ENCODE peak calls at places on chromosomes 12 and 14, in five cellular contexts. One of them, this sample, is unnamed. For H3K9me3, the result is how much of the 10 kb centered on the place peaks cover.

GRCh38 chr12:122072031-122072970 is 6.3 kb upstream of the MLXIP start:
- DNase-seq in MM.1S: no peak
- DNase-seq in mesenchymal stem cell: peak
- DNase-seq in lower lobe of right lung: no peak
- DNase-seq in tibial nerve: peak
- DNase-seq in this sample: no peak

GRCh38 chr14:105941226-105942166 is 415.1 kb downstream of the TMEM121 start:
- DNase-seq in MM.1S: no peak
- DNase-seq in lower lobe of right lung: no peak
- DNase-seq in mesenchymal stem cell: no peak
- DNase-seq in tibial nerve: no peak
- DNase-seq in this sample: no peak

GRCh38 chr14:70888681-70889175 is 18.5 kb upstream of the PCNX1 start:
- DNase-seq in tibial nerve: no peak
- DNase-seq in mesenchymal stem cell: peak
- DNase-seq in lower lobe of right lung: no peak
- DNase-seq in MM.1S: no peak
- DNase-seq in this sample: no peak

GRCh38 chr12:6840428-6841138 is at the start of gene GNB3:
- DNase-seq in lower lobe of right lung: no peak
- DNase-seq in tibial nerve: no peak
- DNase-seq in MM.1S: no peak
- DNase-seq in mesenchymal stem cell: no peak
- DNase-seq in this sample: peak

GRCh38 chr12:120614873-120615272 is 25.6 kb upstream of the CABP1 start:
- DNase-seq in lower lobe of right lung: no peak
- DNase-seq in MM.1S: no peak
- DNase-seq in tibial nerve: no peak
- DNase-seq in mesenchymal stem cell: no peak
- DNase-seq in this sample: no peak

GRCh38 chr12:59067068-59067467 is 146.8 kb upstream of the LRIG3 start:
- DNase-seq in lower lobe of right lung: no peak
- DNase-seq in MM.1S: peak
- DNase-seq in tibial nerve: no peak
- DNase-seq in mesenchymal stem cell: peak
- DNase-seq in this sample: no peak

GRCh38 chr12:94710933-94711332 is 60.6 kb upstream of the TMCC3 start:
- DNase-seq in lower lobe of right lung: no peak
- DNase-seq in tibial nerve: no peak
- DNase-seq in mesenchymal stem cell: no peak
- DNase-seq in MM.1S: peak
- DNase-seq in this sample: no peak

GRCh38 chr12:127162902-127163301 is 1104.1 kb upstream of the TMEM132C start:
- DNase-seq in MM.1S: peak
- DNase-seq in tibial nerve: no peak
- DNase-seq in mesenchymal stem cell: peak
- DNase-seq in lower lobe of right lung: no peak
- DNase-seq in this sample: no peak

GRCh38 chr12:23536293-23536692 is 413.2 kb downstream of the SOX5 start:
- DNase-seq in tibial nerve: no peak
- DNase-seq in mesenchymal stem cell: no peak
- DNase-seq in lower lobe of right lung: no peak
- DNase-seq in MM.1S: no peak
- DNase-seq in this sample: no peak

GRCh38 chr12:3885179-3886094 is 12.2 kb upstream of the PARP11 start:
- DNase-seq in lower lobe of right lung: no peak
- DNase-seq in MM.1S: peak
- DNase-seq in tibial nerve: peak
- DNase-seq in mesenchymal stem cell: peak
- DNase-seq in this sample: peak

GRCh38 chr14:91997492-91997891 is 42.4 kb downstream of the TRIP11 start:
- DNase-seq in mesenchymal stem cell: peak
- DNase-seq in MM.1S: no peak
- DNase-seq in tibial nerve: no peak
- DNase-seq in lower lobe of right lung: no peak
- DNase-seq in this sample: no peak

GRCh38 chr14:46384611-46385010 is 267.0 kb downstream of the RPL10L start:
- DNase-seq in tibial nerve: no peak
- DNase-seq in mesenchymal stem cell: no peak
- DNase-seq in MM.1S: no peak
- DNase-seq in lower lobe of right lung: no peak
- DNase-seq in this sample: no peak

GRCh38 chr14:76754586-76754985 is 6.7 kb upstream of the VASH1 start:
- DNase-seq in lower lobe of right lung: no peak
- DNase-seq in MM.1S: no peak
- DNase-seq in tibial nerve: no peak
- DNase-seq in mesenchymal stem cell: no peak
- DNase-seq in this sample: no peak

GRCh38 chr12:80175307-80175930 is 76.1 kb downstream of the OTOGL start:
- DNase-seq in MM.1S: peak
- DNase-seq in mesenchymal stem cell: no peak
- DNase-seq in tibial nerve: no peak
- DNase-seq in lower lobe of right lung: no peak
- DNase-seq in this sample: no peak

GRCh38 chr12:123151679-123152454 is 977 bp upstream of the PITPNM2 start:
- DNase-seq in lower lobe of right lung: no peak
- DNase-seq in tibial nerve: no peak
- DNase-seq in mesenchymal stem cell: peak
- DNase-seq in MM.1S: no peak
- DNase-seq in this sample: no peak

GRCh38 chr12:52257074-52257551 is 17.3 kb upstream of the KRT86 start:
- DNase-seq in lower lobe of right lung: peak
- DNase-seq in tibial nerve: no peak
- DNase-seq in mesenchymal stem cell: no peak
- DNase-seq in MM.1S: no peak
- DNase-seq in this sample: no peak

GRCh38 chr12:107515446-107515958 is 170.1 kb upstream of the PWP1 start:
- DNase-seq in tibial nerve: peak
- DNase-seq in MM.1S: peak
- DNase-seq in mesenchymal stem cell: peak
- DNase-seq in lower lobe of right lung: no peak
- DNase-seq in this sample: no peak

GRCh38 chr12:32032205-32032810 is 73.1 kb downstream of the RESF1 start:
- DNase-seq in tibial nerve: no peak
- DNase-seq in mesenchymal stem cell: peak
- DNase-seq in lower lobe of right lung: no peak
- DNase-seq in MM.1S: no peak
- DNase-seq in this sample: no peak

GRCh38 chr12:90305379-90305778 is 596.7 kb upstream of the ATP2B1 start:
- DNase-seq in MM.1S: no peak
- DNase-seq in mesenchymal stem cell: no peak
- DNase-seq in tibial nerve: no peak
- DNase-seq in lower lobe of right lung: no peak
- DNase-seq in this sample: no peak

GRCh38 chr12:130588696-130589095 is 127.4 kb downstream of the RIMBP2 start:
- DNase-seq in lower lobe of right lung: no peak
- DNase-seq in MM.1S: no peak
- DNase-seq in tibial nerve: no peak
- DNase-seq in mesenchymal stem cell: no peak
- DNase-seq in this sample: no peak

DNA sequence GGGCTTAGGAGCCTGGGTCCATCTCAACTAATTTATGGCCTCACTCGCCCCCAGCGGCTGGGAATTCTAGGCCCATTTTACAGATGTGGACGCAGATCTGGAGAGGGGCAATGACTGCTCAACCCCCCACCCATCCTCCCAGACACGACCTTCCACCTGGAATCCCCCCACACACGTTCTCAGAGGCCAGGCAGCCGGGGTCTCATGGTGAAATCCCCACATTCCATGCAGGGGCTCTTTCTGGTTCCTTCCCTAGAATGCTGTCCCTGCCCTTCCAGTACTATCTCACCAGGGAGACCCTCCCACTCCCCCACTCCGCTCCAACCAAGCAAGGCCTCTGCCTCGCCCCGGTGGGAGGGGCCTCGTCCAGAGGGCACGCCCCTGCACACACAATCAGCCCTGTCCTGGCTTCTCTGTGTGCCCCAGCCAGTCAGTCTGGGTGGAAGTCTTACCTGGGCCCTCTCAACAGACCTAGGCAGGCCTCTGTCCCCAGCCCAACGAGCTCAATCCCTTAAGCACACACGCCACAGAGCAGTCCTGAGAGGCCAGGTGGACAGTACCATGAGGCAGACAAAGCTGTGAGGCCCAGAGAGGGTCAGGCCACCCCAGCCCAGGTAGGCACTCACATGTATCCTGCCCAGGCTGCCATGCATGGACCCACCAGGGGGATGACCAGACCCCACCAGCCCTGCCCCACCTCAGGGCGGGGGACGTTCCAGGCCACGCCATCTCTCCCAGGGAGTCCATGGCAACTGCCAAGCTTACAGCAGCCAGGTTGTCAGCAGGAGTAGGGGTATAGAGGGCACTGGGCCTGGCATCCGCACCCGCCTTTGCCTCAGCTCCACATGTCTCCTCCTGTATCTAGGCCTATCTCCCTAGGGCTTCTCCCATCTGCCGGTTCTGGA is 1.3 kb upstream of the ANKRD9 start:
- DNase-seq in tibial nerve: no peak
- DNase-seq in MM.1S: no peak
- DNase-seq in lower lobe of right lung: no peak
- DNase-seq in mesenchymal stem cell: no peak
- DNase-seq in this sample: peak
- H3K4me3 ChIP-seq in tibial nerve: peak
- H3K4me3 ChIP-seq in MM.1S: peak
- H3K4me3 ChIP-seq in lower lobe of right lung: peak
- H3K4me3 ChIP-seq in mesenchymal stem cell: peak
- H3K4me3 ChIP-seq in this sample: peak

DNA sequence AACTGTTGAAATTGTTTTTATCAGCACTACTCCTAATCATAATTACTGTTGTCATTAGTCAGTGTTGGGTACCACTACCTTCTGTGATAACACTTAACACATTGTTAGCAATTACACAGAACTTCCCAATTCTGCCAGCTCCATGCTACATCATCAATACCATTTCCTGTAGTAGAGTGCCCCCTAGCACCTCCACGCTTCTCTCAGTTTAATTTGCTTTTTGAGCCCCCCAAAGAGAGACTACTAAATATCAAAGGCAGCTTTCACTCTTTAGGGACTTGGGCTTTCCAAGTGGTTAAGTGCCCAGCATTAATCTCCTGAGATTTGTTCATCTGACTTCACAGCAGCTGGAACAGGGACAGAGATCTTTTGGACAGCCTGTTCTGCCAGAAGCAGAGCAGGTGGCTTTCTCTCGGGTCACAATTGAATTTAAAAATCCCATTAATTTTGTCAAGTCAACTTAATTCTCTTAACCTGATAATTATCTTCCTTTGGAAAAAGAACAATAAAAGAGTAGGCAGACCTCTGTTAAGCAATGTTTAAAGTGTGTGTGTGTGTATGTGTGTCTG is 954.9 kb downstream of the DIO2 start:
- DNase-seq in mesenchymal stem cell: no peak
- DNase-seq in MM.1S: no peak
- DNase-seq in tibial nerve: no peak
- DNase-seq in lower lobe of right lung: no peak
- DNase-seq in this sample: no peak
- H3K9me3 ChIP-seq in mesenchymal stem cell: under half
- H3K9me3 ChIP-seq in MM.1S: under half
- H3K9me3 ChIP-seq in tibial nerve: under half
- H3K9me3 ChIP-seq in lower lobe of right lung: under half
- H3K9me3 ChIP-seq in this sample: under half

GRCh38 chr14:100587763-100588411 is 670 bp upstream of the BEGAIN start:
- DNase-seq in MM.1S: no peak
- DNase-seq in lower lobe of right lung: peak
- DNase-seq in tibial nerve: no peak
- DNase-seq in mesenchymal stem cell: no peak
- DNase-seq in this sample: no peak

GRCh38 chr14:100586153-100586519 is 1.1 kb downstream of the BEGAIN start:
- DNase-seq in lower lobe of right lung: peak
- DNase-seq in tibial nerve: no peak
- DNase-seq in mesenchymal stem cell: no peak
- DNase-seq in MM.1S: no peak
- DNase-seq in this sample: no peak

GRCh38 chr14:100588671-100589070 is 1.5 kb upstream of the BEGAIN start:
- DNase-seq in lower lobe of right lung: peak
- DNase-seq in mesenchymal stem cell: no peak
- DNase-seq in tibial nerve: no peak
- DNase-seq in MM.1S: no peak
- DNase-seq in this sample: no peak

GRCh38 chr14:100586520-100587247 is 533 bp downstream of the BEGAIN start:
- DNase-seq in mesenchymal stem cell: no peak
- DNase-seq in tibial nerve: no peak
- DNase-seq in MM.1S: no peak
- DNase-seq in lower lobe of right lung: peak
- DNase-seq in this sample: no peak

DNA sequence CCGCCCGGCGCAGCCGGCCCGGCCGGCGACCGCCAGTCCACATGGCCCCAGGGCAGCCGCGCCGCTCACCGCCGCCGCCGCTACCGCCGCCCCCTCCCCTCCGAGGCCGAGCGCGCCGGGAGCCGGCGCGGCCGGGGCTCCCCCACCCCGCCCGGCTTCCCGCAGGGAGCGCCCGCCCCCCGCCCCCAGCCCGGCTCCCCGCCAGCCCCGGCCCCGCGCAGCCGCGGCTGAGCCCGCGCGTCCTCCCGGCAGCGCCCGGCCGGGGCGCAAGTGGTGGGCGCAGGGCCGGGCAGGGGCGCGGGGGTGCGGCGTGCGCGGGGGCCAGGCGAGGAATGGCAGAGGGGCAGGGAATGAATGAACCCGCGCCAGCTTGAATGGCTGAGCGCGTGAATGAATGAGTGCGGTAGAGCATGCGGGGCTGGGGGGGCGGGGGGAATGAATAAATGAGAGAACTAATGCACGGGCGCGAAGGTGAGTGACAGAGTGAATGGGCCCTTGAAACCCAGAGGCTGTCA is at the start of gene BEGAIN:
- DNase-seq in tibial nerve: no peak
- DNase-seq in mesenchymal stem cell: no peak
- DNase-seq in MM.1S: no peak
- DNase-seq in lower lobe of right lung: no peak
- DNase-seq in this sample: no peak
- H3K4me3 ChIP-seq in tibial nerve: peak
- H3K4me3 ChIP-seq in mesenchymal stem cell: peak
- H3K4me3 ChIP-seq in MM.1S: no peak
- H3K4me3 ChIP-seq in lower lobe of right lung: peak
- H3K4me3 ChIP-seq in this sample: peak

DNA sequence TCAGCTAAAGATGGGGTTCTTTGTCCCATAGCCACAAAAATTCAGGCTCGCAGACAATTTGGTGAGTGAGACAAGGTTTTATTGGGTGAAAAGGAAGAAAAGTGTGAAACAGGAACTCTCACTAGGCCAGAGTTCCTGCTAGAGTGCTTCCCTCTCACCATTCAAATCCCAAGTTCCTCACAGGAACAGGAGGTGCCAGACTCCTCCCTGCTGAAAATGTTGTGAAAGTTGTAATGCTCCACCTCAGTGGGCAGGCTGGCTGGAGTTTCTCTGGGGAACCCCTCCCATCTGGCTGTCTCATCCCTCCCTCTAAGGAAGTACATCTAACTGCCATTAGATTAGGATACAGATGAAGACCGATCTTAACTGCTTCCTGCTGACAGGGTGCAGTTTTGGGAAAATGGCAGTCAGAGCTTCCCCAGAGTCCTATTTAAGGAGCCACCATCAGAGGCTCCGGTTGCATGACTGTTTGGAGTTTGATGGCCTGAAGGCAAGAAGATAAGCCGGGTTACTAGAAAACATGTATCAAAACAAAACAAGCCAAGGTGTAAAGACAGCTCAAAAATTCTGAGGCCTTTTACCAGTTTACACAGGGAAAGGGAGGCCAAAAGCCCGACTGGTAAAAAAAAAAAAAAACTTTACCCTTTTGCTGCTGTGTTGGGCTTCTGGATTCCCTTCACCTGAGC is 127.6 kb downstream of the FSCB start:
- DNase-seq in tibial nerve: no peak
- DNase-seq in mesenchymal stem cell: no peak
- DNase-seq in lower lobe of right lung: no peak
- DNase-seq in MM.1S: no peak
- DNase-seq in this sample: no peak
- H3K9me3 ChIP-seq in tibial nerve: under half
- H3K9me3 ChIP-seq in mesenchymal stem cell: under half
- H3K9me3 ChIP-seq in lower lobe of right lung: under half
- H3K9me3 ChIP-seq in MM.1S: under half
- H3K9me3 ChIP-seq in this sample: under half

This sample was measured in heart right ventricle.